ENCODE peak calls at places on chromosomes 5 and 9, in five cellular contexts. Q, W, V, U and E are unnamed samples.

GRCh38 chr5:3517331-3517730 is 78.3 kb upstream of the IRX1 start:
- DNase-seq in Q (no peak), W (no peak), V (no peak), U (no peak), E (no peak)

GRCh38 chr9:123150708-123151503 is 117.4 kb downstream of the GPR21 start:
- DNase-seq in Q (no peak), W (no peak), V (no peak), U (peak; percentile 22), E (no peak)

GRCh38 chr9:102461441-102461840 is 533.7 kb upstream of the CYLC2 start:
- DNase-seq in Q (no peak), W (no peak), V (no peak), U (no peak), E (no peak)

GRCh38 chr5:75545131-75545530 is 33.4 kb downstream of the POLK start:
- DNase-seq in Q (no peak), W (no peak), V (no peak), U (no peak), E (no peak)

GRCh38 chr5:89282832-89283510 is 400.0 kb upstream of the MEF2C start:
- DNase-seq in Q (no peak), W (no peak), V (no peak), U (peak; percentile 14), E (no peak)

GRCh38 chr9:135693265-135693664 is 6.0 kb downstream of the SOHLH1 start:
- DNase-seq in Q (no peak), W (no peak), V (no peak), U (no peak), E (no peak)

GRCh38 chr9:21153688-21154608 is 12.3 kb upstream of the IFNW1 start:
- DNase-seq in Q (no peak), W (no peak), V (no peak), U (no peak), E (no peak)

GRCh38 chr5:148005788-148006520 is 57.8 kb upstream of the SPINK5 start:
- DNase-seq in Q (no peak), W (no peak), V (no peak), U (no peak), E (no peak)

GRCh38 chr9:110911659-110912473 is 126.4 kb downstream of the LPAR1 start:
- DNase-seq in Q (no peak), W (peak; percentile 74), V (no peak), U (peak; percentile 94), E (no peak)

GRCh38 chr9:98778711-98779530 is 17.4 kb downstream of the ANKS6 start:
- DNase-seq in Q (no peak), W (no peak), V (no peak), U (no peak), E (no peak)

GRCh38 chr5:98768160-98769005 is 5.1 kb upstream of the RGMB start:
- DNase-seq in Q (no peak), W (no peak), V (peak; percentile 33), U (peak; percentile 55), E (no peak)

GRCh38 chr5:171366645-171367044 is 21.0 kb upstream of the NPM1 start:
- DNase-seq in Q (no peak), W (no peak), V (no peak), U (no peak), E (no peak)

GRCh38 chr5:3153226-3153858 is 401.9 kb upstream of the IRX2 start:
- DNase-seq in Q (no peak), W (no peak), V (no peak), U (no peak), E (no peak)